ENCODE peak calls at places on chromosomes 2 and 18, in four cellular contexts. K is EL, O is astrocyte of the spinal cord, N is upper lobe of right lung. E is an unnamed sample.

GRCh38 chr18:58169472-58169871 is 125.4 kb downstream of the NEDD4L start:
- DNase-seq in K (no peak), O (no peak), N (no peak), E (no peak)

GRCh38 chr18:10265560-10266235 is 188.7 kb upstream of the APCDD1 start:
- DNase-seq in K (peak), O (no peak), N (no peak), E (no peak)

GRCh38 chr2:215022418-215022817 is 116.0 kb downstream of the ABCA12 start:
- DNase-seq in K (peak), O (peak), N (no peak), E (peak)

GRCh38 chr2:207313947-207314346 is 148.2 kb upstream of the KLF7 start:
- DNase-seq in K (no peak), O (no peak), N (no peak), E (no peak)

GRCh38 chr2:44495035-44495434 is 133.3 kb downstream of the CAMKMT start:
- DNase-seq in K (no peak), O (no peak), N (no peak), E (no peak)

GRCh38 chr2:120299561-120299960 is 46.4 kb upstream of the INHBB start:
- DNase-seq in K (peak), O (no peak), N (no peak), E (no peak)

GRCh38 chr2:99939135-99939534 is 203.3 kb downstream of the AFF3 start:
- DNase-seq in K (no peak), O (no peak), N (no peak), E (no peak)

GRCh38 chr18:34031810-34032209 is 192.9 kb downstream of the NOL4 start:
- DNase-seq in K (no peak), O (no peak), N (no peak), E (peak)

GRCh38 chr2:158407031-158407430 is 49.5 kb downstream of the CCDC148 start:
- DNase-seq in K (no peak), O (no peak), N (no peak), E (no peak)

GRCh38 chr2:136314240-136314639 is 196.3 kb upstream of the CXCR4 start:
- DNase-seq in K (no peak), O (no peak), N (no peak), E (no peak)

GRCh38 chr2:237708491-237708890 is 81.1 kb downstream of the LRRFIP1 start:
- DNase-seq in K (no peak), O (no peak), N (no peak), E (no peak)

GRCh38 chr2:219447242-219448098 is 12.8 kb downstream of the SPEG start:
- DNase-seq in K (no peak), O (no peak), N (no peak), E (no peak)

GRCh38 chr2:69797836-69798465 is 31.5 kb upstream of the GMCL1 start:
- DNase-seq in K (peak), O (peak), N (no peak), E (peak)

GRCh38 chr2:10297950-10298349 is 4.8 kb upstream of the HPCAL1 start:
- DNase-seq in K (peak), O (peak), N (no peak), E (peak)

GRCh38 chr2:240960963-240961876 is 37.2 kb upstream of the SNED1 start:
- DNase-seq in K (no peak), O (peak), N (no peak), E (no peak)

GRCh38 chr2:98936133-98936916 is at the start of gene CRACDL:
- DNase-seq in K (no peak), O (no peak), N (peak), E (peak)

GRCh38 chr2:190304404-190304803 is 15.2 kb downstream of the HIBCH start:
- DNase-seq in K (no peak), O (no peak), N (no peak), E (no peak)

GRCh38 chr18:42781298-42781815 is 334.1 kb downstream of the RIT2 start:
- DNase-seq in K (no peak), O (no peak), N (no peak), E (no peak)

GRCh38 chr18:49678440-49678839 is 116.6 kb downstream of the LIPG start:
- DNase-seq in K (no peak), O (no peak), N (no peak), E (no peak)

GRCh38 chr2:238162516-238163441 is 4.0 kb downstream of the ERFE start:
- DNase-seq in K (peak), O (peak), N (peak), E (no peak)

GRCh38 chr2:217979151-217979811 is 23.5 kb downstream of the TNS1 start:
- DNase-seq in K (no peak), O (peak), N (peak), E (no peak)

GRCh38 chr2:98049991-98050519 is 36.9 kb upstream of the VWA3B start:
- DNase-seq in K (no peak), O (no peak), N (no peak), E (no peak)

GRCh38 chr2:237927135-237927534 is 39.7 kb upstream of the UBE2F start:
- DNase-seq in K (no peak), O (no peak), N (no peak), E (no peak)

GRCh38 chr2:46202453-46202852 is 94.8 kb upstream of the EPAS1 start:
- DNase-seq in K (no peak), O (no peak), N (no peak), E (no peak)